ENCODE peak calls at places on chromosomes 6 and 20, in eight cellular contexts. One of them, this sample, is unnamed.

GRCh38 chr6:168071620-168072019 is 7.4 kb downstream of the FRMD1 start:
- DNase-seq in foreskin fibroblast: no peak
- DNase-seq in activated effector memory CD4-positive, alpha-beta T cell treated with Interleukin-2 at 50 U/mL for 16 hours: no peak
- DNase-seq in stimulated activated CD8-positive, alpha-beta memory T cell treated with anti-CD3 and anti-CD28 coated beads, Interleukin-4, amount 100 ng/mL, for 4 hours: no peak
- DNase-seq in ACHN: no peak
- DNase-seq in iris pigment epithelial cell: no peak
- DNase-seq in non-pigmented ciliary epithelial cell: no peak
- DNase-seq in heart left ventricle: no peak
- DNase-seq in this sample: no peak

GRCh38 chr6:46706464-46706863 is 18.8 kb downstream of the TDRD6 start:
- DNase-seq in activated effector memory CD4-positive, alpha-beta T cell treated with Interleukin-2 at 50 U/mL for 16 hours: no peak
- DNase-seq in stimulated activated CD8-positive, alpha-beta memory T cell treated with anti-CD3 and anti-CD28 coated beads, Interleukin-4, amount 100 ng/mL, for 4 hours: no peak
- DNase-seq in non-pigmented ciliary epithelial cell: no peak
- DNase-seq in iris pigment epithelial cell: no peak
- DNase-seq in heart left ventricle: no peak
- DNase-seq in ACHN: no peak
- DNase-seq in foreskin fibroblast: no peak
- DNase-seq in this sample: no peak

GRCh38 chr20:49701313-49701731 is 12.4 kb downstream of the B4GALT5 start:
- DNase-seq in non-pigmented ciliary epithelial cell: no peak
- DNase-seq in activated effector memory CD4-positive, alpha-beta T cell treated with Interleukin-2 at 50 U/mL for 16 hours: no peak
- DNase-seq in ACHN: peak
- DNase-seq in iris pigment epithelial cell: no peak
- DNase-seq in foreskin fibroblast: peak
- DNase-seq in stimulated activated CD8-positive, alpha-beta memory T cell treated with anti-CD3 and anti-CD28 coated beads, Interleukin-4, amount 100 ng/mL, for 4 hours: no peak
- DNase-seq in heart left ventricle: no peak
- DNase-seq in this sample: peak

GRCh38 chr6:12841619-12842018 is 125.1 kb downstream of the PHACTR1 start:
- DNase-seq in ACHN: no peak
- DNase-seq in iris pigment epithelial cell: no peak
- DNase-seq in heart left ventricle: no peak
- DNase-seq in foreskin fibroblast: no peak
- DNase-seq in stimulated activated CD8-positive, alpha-beta memory T cell treated with anti-CD3 and anti-CD28 coated beads, Interleukin-4, amount 100 ng/mL, for 4 hours: no peak
- DNase-seq in non-pigmented ciliary epithelial cell: no peak
- DNase-seq in activated effector memory CD4-positive, alpha-beta T cell treated with Interleukin-2 at 50 U/mL for 16 hours: no peak
- DNase-seq in this sample: no peak

GRCh38 chr6:131628726-131629125 is 684 bp upstream of the MED23 start:
- DNase-seq in heart left ventricle: no peak
- DNase-seq in activated effector memory CD4-positive, alpha-beta T cell treated with Interleukin-2 at 50 U/mL for 16 hours: no peak
- DNase-seq in iris pigment epithelial cell: peak
- DNase-seq in stimulated activated CD8-positive, alpha-beta memory T cell treated with anti-CD3 and anti-CD28 coated beads, Interleukin-4, amount 100 ng/mL, for 4 hours: no peak
- DNase-seq in foreskin fibroblast: peak
- DNase-seq in non-pigmented ciliary epithelial cell: no peak
- DNase-seq in ACHN: no peak
- DNase-seq in this sample: peak

GRCh38 chr6:45265246-45265645 is 62.9 kb upstream of the RUNX2 start:
- DNase-seq in stimulated activated CD8-positive, alpha-beta memory T cell treated with anti-CD3 and anti-CD28 coated beads, Interleukin-4, amount 100 ng/mL, for 4 hours: no peak
- DNase-seq in ACHN: no peak
- DNase-seq in foreskin fibroblast: no peak
- DNase-seq in heart left ventricle: no peak
- DNase-seq in activated effector memory CD4-positive, alpha-beta T cell treated with Interleukin-2 at 50 U/mL for 16 hours: no peak
- DNase-seq in non-pigmented ciliary epithelial cell: peak
- DNase-seq in iris pigment epithelial cell: peak
- DNase-seq in this sample: peak

GRCh38 chr6:4344317-4344899 is 209.0 kb upstream of the ECI2 start:
- DNase-seq in non-pigmented ciliary epithelial cell: no peak
- DNase-seq in stimulated activated CD8-positive, alpha-beta memory T cell treated with anti-CD3 and anti-CD28 coated beads, Interleukin-4, amount 100 ng/mL, for 4 hours: no peak
- DNase-seq in ACHN: no peak
- DNase-seq in activated effector memory CD4-positive, alpha-beta T cell treated with Interleukin-2 at 50 U/mL for 16 hours: no peak
- DNase-seq in heart left ventricle: no peak
- DNase-seq in iris pigment epithelial cell: no peak
- DNase-seq in foreskin fibroblast: peak
- DNase-seq in this sample: no peak

GRCh38 chr20:8196096-8196495 is 64.0 kb downstream of the PLCB1 start:
- DNase-seq in activated effector memory CD4-positive, alpha-beta T cell treated with Interleukin-2 at 50 U/mL for 16 hours: no peak
- DNase-seq in foreskin fibroblast: no peak
- DNase-seq in non-pigmented ciliary epithelial cell: no peak
- DNase-seq in iris pigment epithelial cell: no peak
- DNase-seq in stimulated activated CD8-positive, alpha-beta memory T cell treated with anti-CD3 and anti-CD28 coated beads, Interleukin-4, amount 100 ng/mL, for 4 hours: no peak
- DNase-seq in heart left ventricle: no peak
- DNase-seq in ACHN: no peak
- DNase-seq in this sample: no peak

GRCh38 chr6:128242765-128243403 is 277.5 kb downstream of the PTPRK start:
- DNase-seq in foreskin fibroblast: no peak
- DNase-seq in heart left ventricle: no peak
- DNase-seq in activated effector memory CD4-positive, alpha-beta T cell treated with Interleukin-2 at 50 U/mL for 16 hours: no peak
- DNase-seq in iris pigment epithelial cell: peak
- DNase-seq in ACHN: no peak
- DNase-seq in non-pigmented ciliary epithelial cell: peak
- DNase-seq in stimulated activated CD8-positive, alpha-beta memory T cell treated with anti-CD3 and anti-CD28 coated beads, Interleukin-4, amount 100 ng/mL, for 4 hours: no peak
- DNase-seq in this sample: no peak

GRCh38 chr20:58618694-58619540 is 32.2 kb upstream of the STX16 start:
- DNase-seq in iris pigment epithelial cell: peak
- DNase-seq in ACHN: no peak
- DNase-seq in non-pigmented ciliary epithelial cell: peak
- DNase-seq in heart left ventricle: no peak
- DNase-seq in stimulated activated CD8-positive, alpha-beta memory T cell treated with anti-CD3 and anti-CD28 coated beads, Interleukin-4, amount 100 ng/mL, for 4 hours: no peak
- DNase-seq in activated effector memory CD4-positive, alpha-beta T cell treated with Interleukin-2 at 50 U/mL for 16 hours: no peak
- DNase-seq in foreskin fibroblast: peak
- DNase-seq in this sample: no peak

GRCh38 chr6:155187096-155187495 is 76.7 kb upstream of the CLDN20 start:
- DNase-seq in heart left ventricle: no peak
- DNase-seq in ACHN: no peak
- DNase-seq in activated effector memory CD4-positive, alpha-beta T cell treated with Interleukin-2 at 50 U/mL for 16 hours: no peak
- DNase-seq in foreskin fibroblast: no peak
- DNase-seq in iris pigment epithelial cell: peak
- DNase-seq in stimulated activated CD8-positive, alpha-beta memory T cell treated with anti-CD3 and anti-CD28 coated beads, Interleukin-4, amount 100 ng/mL, for 4 hours: no peak
- DNase-seq in non-pigmented ciliary epithelial cell: no peak
- DNase-seq in this sample: no peak

GRCh38 chr6:125123051-125123450 is 30.5 kb upstream of the TPD52L1 start:
- DNase-seq in foreskin fibroblast: no peak
- DNase-seq in ACHN: no peak
- DNase-seq in non-pigmented ciliary epithelial cell: no peak
- DNase-seq in activated effector memory CD4-positive, alpha-beta T cell treated with Interleukin-2 at 50 U/mL for 16 hours: no peak
- DNase-seq in iris pigment epithelial cell: no peak
- DNase-seq in stimulated activated CD8-positive, alpha-beta memory T cell treated with anti-CD3 and anti-CD28 coated beads, Interleukin-4, amount 100 ng/mL, for 4 hours: no peak
- DNase-seq in heart left ventricle: no peak
- DNase-seq in this sample: no peak

GRCh38 chr6:139253656-139254055 is 38.1 kb downstream of the TXLNB start:
- DNase-seq in foreskin fibroblast: no peak
- DNase-seq in ACHN: no peak
- DNase-seq in activated effector memory CD4-positive, alpha-beta T cell treated with Interleukin-2 at 50 U/mL for 16 hours: no peak
- DNase-seq in heart left ventricle: no peak
- DNase-seq in stimulated activated CD8-positive, alpha-beta memory T cell treated with anti-CD3 and anti-CD28 coated beads, Interleukin-4, amount 100 ng/mL, for 4 hours: no peak
- DNase-seq in iris pigment epithelial cell: no peak
- DNase-seq in non-pigmented ciliary epithelial cell: no peak
- DNase-seq in this sample: no peak

GRCh38 chr6:17865798-17866725 is 121.4 kb downstream of the KIF13A start:
- DNase-seq in foreskin fibroblast: peak
- DNase-seq in activated effector memory CD4-positive, alpha-beta T cell treated with Interleukin-2 at 50 U/mL for 16 hours: no peak
- DNase-seq in non-pigmented ciliary epithelial cell: peak
- DNase-seq in ACHN: peak
- DNase-seq in heart left ventricle: peak
- DNase-seq in iris pigment epithelial cell: peak
- DNase-seq in stimulated activated CD8-positive, alpha-beta memory T cell treated with anti-CD3 and anti-CD28 coated beads, Interleukin-4, amount 100 ng/mL, for 4 hours: no peak
- DNase-seq in this sample: peak

GRCh38 chr20:39083781-39084180 is 121.6 kb downstream of the DHX35 start:
- DNase-seq in iris pigment epithelial cell: no peak
- DNase-seq in stimulated activated CD8-positive, alpha-beta memory T cell treated with anti-CD3 and anti-CD28 coated beads, Interleukin-4, amount 100 ng/mL, for 4 hours: no peak
- DNase-seq in non-pigmented ciliary epithelial cell: no peak
- DNase-seq in foreskin fibroblast: no peak
- DNase-seq in heart left ventricle: no peak
- DNase-seq in ACHN: no peak
- DNase-seq in activated effector memory CD4-positive, alpha-beta T cell treated with Interleukin-2 at 50 U/mL for 16 hours: no peak
- DNase-seq in this sample: no peak

GRCh38 chr6:82906489-82906888 is 159.2 kb downstream of the UBE3D start:
- DNase-seq in non-pigmented ciliary epithelial cell: no peak
- DNase-seq in iris pigment epithelial cell: peak
- DNase-seq in heart left ventricle: no peak
- DNase-seq in activated effector memory CD4-positive, alpha-beta T cell treated with Interleukin-2 at 50 U/mL for 16 hours: no peak
- DNase-seq in ACHN: no peak
- DNase-seq in foreskin fibroblast: peak
- DNase-seq in stimulated activated CD8-positive, alpha-beta memory T cell treated with anti-CD3 and anti-CD28 coated beads, Interleukin-4, amount 100 ng/mL, for 4 hours: no peak
- DNase-seq in this sample: peak

GRCh38 chr6:157227202-157228166 is 95.8 kb downstream of the TMEM242 start:
- DNase-seq in ACHN: peak
- DNase-seq in activated effector memory CD4-positive, alpha-beta T cell treated with Interleukin-2 at 50 U/mL for 16 hours: peak
- DNase-seq in foreskin fibroblast: no peak
- DNase-seq in heart left ventricle: no peak
- DNase-seq in stimulated activated CD8-positive, alpha-beta memory T cell treated with anti-CD3 and anti-CD28 coated beads, Interleukin-4, amount 100 ng/mL, for 4 hours: no peak
- DNase-seq in iris pigment epithelial cell: no peak
- DNase-seq in non-pigmented ciliary epithelial cell: no peak
- DNase-seq in this sample: peak

GRCh38 chr6:168029459-168030217 is 32.2 kb downstream of the KIF25 start:
- DNase-seq in ACHN: no peak
- DNase-seq in activated effector memory CD4-positive, alpha-beta T cell treated with Interleukin-2 at 50 U/mL for 16 hours: no peak
- DNase-seq in stimulated activated CD8-positive, alpha-beta memory T cell treated with anti-CD3 and anti-CD28 coated beads, Interleukin-4, amount 100 ng/mL, for 4 hours: no peak
- DNase-seq in heart left ventricle: peak
- DNase-seq in iris pigment epithelial cell: no peak
- DNase-seq in non-pigmented ciliary epithelial cell: no peak
- DNase-seq in foreskin fibroblast: no peak
- DNase-seq in this sample: no peak

GRCh38 chr6:34523441-34524206 is 32.5 kb downstream of the SPDEF start:
- DNase-seq in stimulated activated CD8-positive, alpha-beta memory T cell treated with anti-CD3 and anti-CD28 coated beads, Interleukin-4, amount 100 ng/mL, for 4 hours: no peak
- DNase-seq in foreskin fibroblast: no peak
- DNase-seq in non-pigmented ciliary epithelial cell: no peak
- DNase-seq in ACHN: no peak
- DNase-seq in activated effector memory CD4-positive, alpha-beta T cell treated with Interleukin-2 at 50 U/mL for 16 hours: no peak
- DNase-seq in heart left ventricle: no peak
- DNase-seq in iris pigment epithelial cell: no peak
- DNase-seq in this sample: no peak

GRCh38 chr6:137099689-137100398 is 55.1 kb upstream of the IL20RA start:
- DNase-seq in non-pigmented ciliary epithelial cell: no peak
- DNase-seq in ACHN: no peak
- DNase-seq in foreskin fibroblast: no peak
- DNase-seq in activated effector memory CD4-positive, alpha-beta T cell treated with Interleukin-2 at 50 U/mL for 16 hours: no peak
- DNase-seq in iris pigment epithelial cell: no peak
- DNase-seq in heart left ventricle: no peak
- DNase-seq in stimulated activated CD8-positive, alpha-beta memory T cell treated with anti-CD3 and anti-CD28 coated beads, Interleukin-4, amount 100 ng/mL, for 4 hours: no peak
- DNase-seq in this sample: no peak

GRCh38 chr20:1950836-1951235 is 43.0 kb downstream of the PDYN start:
- DNase-seq in ACHN: no peak
- DNase-seq in foreskin fibroblast: no peak
- DNase-seq in non-pigmented ciliary epithelial cell: no peak
- DNase-seq in activated effector memory CD4-positive, alpha-beta T cell treated with Interleukin-2 at 50 U/mL for 16 hours: no peak
- DNase-seq in heart left ventricle: no peak
- DNase-seq in iris pigment epithelial cell: no peak
- DNase-seq in stimulated activated CD8-positive, alpha-beta memory T cell treated with anti-CD3 and anti-CD28 coated beads, Interleukin-4, amount 100 ng/mL, for 4 hours: no peak
- DNase-seq in this sample: no peak

GRCh38 chr6:130460934-130461333 is 95.1 kb downstream of the TMEM200A start:
- DNase-seq in ACHN: no peak
- DNase-seq in iris pigment epithelial cell: no peak
- DNase-seq in activated effector memory CD4-positive, alpha-beta T cell treated with Interleukin-2 at 50 U/mL for 16 hours: no peak
- DNase-seq in foreskin fibroblast: no peak
- DNase-seq in stimulated activated CD8-positive, alpha-beta memory T cell treated with anti-CD3 and anti-CD28 coated beads, Interleukin-4, amount 100 ng/mL, for 4 hours: no peak
- DNase-seq in non-pigmented ciliary epithelial cell: no peak
- DNase-seq in heart left ventricle: no peak
- DNase-seq in this sample: no peak

GRCh38 chr6:130843575-130844320 is 16.5 kb downstream of the SMLR1 start:
- DNase-seq in iris pigment epithelial cell: peak
- DNase-seq in non-pigmented ciliary epithelial cell: peak
- DNase-seq in ACHN: peak
- DNase-seq in heart left ventricle: no peak
- DNase-seq in stimulated activated CD8-positive, alpha-beta memory T cell treated with anti-CD3 and anti-CD28 coated beads, Interleukin-4, amount 100 ng/mL, for 4 hours: no peak
- DNase-seq in foreskin fibroblast: peak
- DNase-seq in activated effector memory CD4-positive, alpha-beta T cell treated with Interleukin-2 at 50 U/mL for 16 hours: no peak
- DNase-seq in this sample: peak

GRCh38 chr20:23774081-23774480 is 23.3 kb upstream of the CST1 start:
- DNase-seq in activated effector memory CD4-positive, alpha-beta T cell treated with Interleukin-2 at 50 U/mL for 16 hours: no peak
- DNase-seq in iris pigment epithelial cell: no peak
- DNase-seq in heart left ventricle: no peak
- DNase-seq in non-pigmented ciliary epithelial cell: no peak
- DNase-seq in foreskin fibroblast: no peak
- DNase-seq in ACHN: no peak
- DNase-seq in stimulated activated CD8-positive, alpha-beta memory T cell treated with anti-CD3 and anti-CD28 coated beads, Interleukin-4, amount 100 ng/mL, for 4 hours: no peak
- DNase-seq in this sample: no peak

GRCh38 chr6:3183071-3183470 is 25.7 kb upstream of the TUBB2A start:
- DNase-seq in heart left ventricle: no peak
- DNase-seq in stimulated activated CD8-positive, alpha-beta memory T cell treated with anti-CD3 and anti-CD28 coated beads, Interleukin-4, amount 100 ng/mL, for 4 hours: no peak
- DNase-seq in non-pigmented ciliary epithelial cell: no peak
- DNase-seq in foreskin fibroblast: no peak
- DNase-seq in ACHN: no peak
- DNase-seq in activated effector memory CD4-positive, alpha-beta T cell treated with Interleukin-2 at 50 U/mL for 16 hours: no peak
- DNase-seq in iris pigment epithelial cell: no peak
- DNase-seq in this sample: no peak

GRCh38 chr6:163626073-163626867 is 211.8 kb downstream of the QKI start:
- DNase-seq in foreskin fibroblast: no peak
- DNase-seq in ACHN: no peak
- DNase-seq in non-pigmented ciliary epithelial cell: peak
- DNase-seq in activated effector memory CD4-positive, alpha-beta T cell treated with Interleukin-2 at 50 U/mL for 16 hours: no peak
- DNase-seq in stimulated activated CD8-positive, alpha-beta memory T cell treated with anti-CD3 and anti-CD28 coated beads, Interleukin-4, amount 100 ng/mL, for 4 hours: no peak
- DNase-seq in iris pigment epithelial cell: peak
- DNase-seq in heart left ventricle: no peak
- DNase-seq in this sample: no peak

GRCh38 chr6:92201618-92202017 is 1217.7 kb downstream of the EPHA7 start:
- DNase-seq in non-pigmented ciliary epithelial cell: peak
- DNase-seq in foreskin fibroblast: no peak
- DNase-seq in iris pigment epithelial cell: peak
- DNase-seq in heart left ventricle: no peak
- DNase-seq in stimulated activated CD8-positive, alpha-beta memory T cell treated with anti-CD3 and anti-CD28 coated beads, Interleukin-4, amount 100 ng/mL, for 4 hours: no peak
- DNase-seq in ACHN: peak
- DNase-seq in activated effector memory CD4-positive, alpha-beta T cell treated with Interleukin-2 at 50 U/mL for 16 hours: no peak
- DNase-seq in this sample: no peak

GRCh38 chr6:110514818-110515217 is 38.4 kb upstream of the SLC22A16 start:
- DNase-seq in foreskin fibroblast: no peak
- DNase-seq in heart left ventricle: no peak
- DNase-seq in stimulated activated CD8-positive, alpha-beta memory T cell treated with anti-CD3 and anti-CD28 coated beads, Interleukin-4, amount 100 ng/mL, for 4 hours: no peak
- DNase-seq in non-pigmented ciliary epithelial cell: no peak
- DNase-seq in ACHN: no peak
- DNase-seq in activated effector memory CD4-positive, alpha-beta T cell treated with Interleukin-2 at 50 U/mL for 16 hours: no peak
- DNase-seq in iris pigment epithelial cell: no peak
- DNase-seq in this sample: no peak

GRCh38 chr6:112253842-112254816 is at the start of gene LAMA4:
- DNase-seq in non-pigmented ciliary epithelial cell: no peak
- DNase-seq in ACHN: peak
- DNase-seq in stimulated activated CD8-positive, alpha-beta memory T cell treated with anti-CD3 and anti-CD28 coated beads, Interleukin-4, amount 100 ng/mL, for 4 hours: no peak
- DNase-seq in foreskin fibroblast: peak
- DNase-seq in heart left ventricle: peak
- DNase-seq in iris pigment epithelial cell: peak
- DNase-seq in activated effector memory CD4-positive, alpha-beta T cell treated with Interleukin-2 at 50 U/mL for 16 hours: no peak
- DNase-seq in this sample: peak

GRCh38 chr20:17525650-17526049 is 5.5 kb downstream of the BFSP1 start:
- DNase-seq in heart left ventricle: no peak
- DNase-seq in non-pigmented ciliary epithelial cell: no peak
- DNase-seq in ACHN: peak
- DNase-seq in activated effector memory CD4-positive, alpha-beta T cell treated with Interleukin-2 at 50 U/mL for 16 hours: no peak
- DNase-seq in foreskin fibroblast: no peak
- DNase-seq in stimulated activated CD8-positive, alpha-beta memory T cell treated with anti-CD3 and anti-CD28 coated beads, Interleukin-4, amount 100 ng/mL, for 4 hours: no peak
- DNase-seq in iris pigment epithelial cell: peak
- DNase-seq in this sample: peak

GRCh38 chr6:26392932-26393636 is 9.0 kb upstream of the BTN3A1 start:
- DNase-seq in iris pigment epithelial cell: no peak
- DNase-seq in foreskin fibroblast: no peak
- DNase-seq in non-pigmented ciliary epithelial cell: no peak
- DNase-seq in heart left ventricle: no peak
- DNase-seq in stimulated activated CD8-positive, alpha-beta memory T cell treated with anti-CD3 and anti-CD28 coated beads, Interleukin-4, amount 100 ng/mL, for 4 hours: no peak
- DNase-seq in activated effector memory CD4-positive, alpha-beta T cell treated with Interleukin-2 at 50 U/mL for 16 hours: no peak
- DNase-seq in ACHN: no peak
- DNase-seq in this sample: peak

GRCh38 chr6:81480139-81480538 is 272.3 kb downstream of the TENT5A start:
- DNase-seq in foreskin fibroblast: peak
- DNase-seq in iris pigment epithelial cell: peak
- DNase-seq in heart left ventricle: no peak
- DNase-seq in stimulated activated CD8-positive, alpha-beta memory T cell treated with anti-CD3 and anti-CD28 coated beads, Interleukin-4, amount 100 ng/mL, for 4 hours: no peak
- DNase-seq in ACHN: no peak
- DNase-seq in non-pigmented ciliary epithelial cell: peak
- DNase-seq in activated effector memory CD4-positive, alpha-beta T cell treated with Interleukin-2 at 50 U/mL for 16 hours: no peak
- DNase-seq in this sample: peak

GRCh38 chr6:160960067-160960466 is 31.5 kb upstream of the MAP3K4 start:
- DNase-seq in non-pigmented ciliary epithelial cell: no peak
- DNase-seq in iris pigment epithelial cell: no peak
- DNase-seq in activated effector memory CD4-positive, alpha-beta T cell treated with Interleukin-2 at 50 U/mL for 16 hours: no peak
- DNase-seq in ACHN: no peak
- DNase-seq in stimulated activated CD8-positive, alpha-beta memory T cell treated with anti-CD3 and anti-CD28 coated beads, Interleukin-4, amount 100 ng/mL, for 4 hours: no peak
- DNase-seq in heart left ventricle: no peak
- DNase-seq in foreskin fibroblast: no peak
- DNase-seq in this sample: no peak

GRCh38 chr6:142444388-142444787 is 142.6 kb downstream of the ADGRG6 start:
- DNase-seq in ACHN: no peak
- DNase-seq in iris pigment epithelial cell: peak
- DNase-seq in activated effector memory CD4-positive, alpha-beta T cell treated with Interleukin-2 at 50 U/mL for 16 hours: no peak
- DNase-seq in foreskin fibroblast: no peak
- DNase-seq in non-pigmented ciliary epithelial cell: no peak
- DNase-seq in heart left ventricle: no peak
- DNase-seq in stimulated activated CD8-positive, alpha-beta memory T cell treated with anti-CD3 and anti-CD28 coated beads, Interleukin-4, amount 100 ng/mL, for 4 hours: no peak
- DNase-seq in this sample: peak

This sample was measured in fibroblast of mammary gland.